ENCODE peak calls at places on chromosomes 2 and 18, in six cellular contexts. One of them, this sample, is unnamed.

GRCh38 chr18:78245451-78245850 is 734.2 kb upstream of the SALL3 start:
- DNase-seq in bronchial epithelial cell: no peak
- DNase-seq in activated CD4-positive, alpha-beta T cell treated with anti-CD3 and anti-CD28 coated beads, Interleukin-2, amount 50 U/mL, for 1 hour: no peak
- DNase-seq in naive B cell: no peak
- DNase-seq in fibroblast of mammary gland: no peak
- DNase-seq in CD8-positive, alpha-beta T cell: no peak
- DNase-seq in this sample: no peak

GRCh38 chr2:128300621-128301020 is 18.0 kb downstream of the HS6ST1 start:
- DNase-seq in CD8-positive, alpha-beta T cell: no peak
- DNase-seq in bronchial epithelial cell: no peak
- DNase-seq in naive B cell: no peak
- DNase-seq in activated CD4-positive, alpha-beta T cell treated with anti-CD3 and anti-CD28 coated beads, Interleukin-2, amount 50 U/mL, for 1 hour: no peak
- DNase-seq in fibroblast of mammary gland: no peak
- DNase-seq in this sample: no peak

GRCh38 chr2:231318954-231319353 is 76.6 kb upstream of the B3GNT7 start:
- DNase-seq in fibroblast of mammary gland: no peak
- DNase-seq in naive B cell: no peak
- DNase-seq in CD8-positive, alpha-beta T cell: no peak
- DNase-seq in activated CD4-positive, alpha-beta T cell treated with anti-CD3 and anti-CD28 coated beads, Interleukin-2, amount 50 U/mL, for 1 hour: no peak
- DNase-seq in bronchial epithelial cell: no peak
- DNase-seq in this sample: no peak

GRCh38 chr2:33167655-33168245 is 221.0 kb downstream of the LTBP1 start:
- DNase-seq in CD8-positive, alpha-beta T cell: no peak
- DNase-seq in activated CD4-positive, alpha-beta T cell treated with anti-CD3 and anti-CD28 coated beads, Interleukin-2, amount 50 U/mL, for 1 hour: no peak
- DNase-seq in bronchial epithelial cell: no peak
- DNase-seq in fibroblast of mammary gland: peak; percentile 26
- DNase-seq in naive B cell: no peak
- DNase-seq in this sample: no peak

GRCh38 chr18:64974378-64975125 is 776.3 kb upstream of the CDH7 start:
- DNase-seq in CD8-positive, alpha-beta T cell: no peak
- DNase-seq in bronchial epithelial cell: peak; percentile 92
- DNase-seq in naive B cell: no peak
- DNase-seq in activated CD4-positive, alpha-beta T cell treated with anti-CD3 and anti-CD28 coated beads, Interleukin-2, amount 50 U/mL, for 1 hour: no peak
- DNase-seq in fibroblast of mammary gland: no peak
- DNase-seq in this sample: no peak

GRCh38 chr2:118801154-118801553 is 46.3 kb downstream of the EN1 start:
- DNase-seq in bronchial epithelial cell: no peak
- DNase-seq in naive B cell: no peak
- DNase-seq in fibroblast of mammary gland: peak; percentile 17
- DNase-seq in activated CD4-positive, alpha-beta T cell treated with anti-CD3 and anti-CD28 coated beads, Interleukin-2, amount 50 U/mL, for 1 hour: no peak
- DNase-seq in CD8-positive, alpha-beta T cell: no peak
- DNase-seq in this sample: no peak

GRCh38 chr2:213275265-213275664 is 9.0 kb upstream of the SPAG16 start:
- DNase-seq in bronchial epithelial cell: peak; percentile 51
- DNase-seq in fibroblast of mammary gland: no peak
- DNase-seq in CD8-positive, alpha-beta T cell: no peak
- DNase-seq in naive B cell: no peak
- DNase-seq in activated CD4-positive, alpha-beta T cell treated with anti-CD3 and anti-CD28 coated beads, Interleukin-2, amount 50 U/mL, for 1 hour: no peak
- DNase-seq in this sample: no peak

GRCh38 chr2:214076527-214076926 is 334.3 kb upstream of the VWC2L start:
- DNase-seq in bronchial epithelial cell: no peak
- DNase-seq in fibroblast of mammary gland: no peak
- DNase-seq in activated CD4-positive, alpha-beta T cell treated with anti-CD3 and anti-CD28 coated beads, Interleukin-2, amount 50 U/mL, for 1 hour: no peak
- DNase-seq in naive B cell: no peak
- DNase-seq in CD8-positive, alpha-beta T cell: no peak
- DNase-seq in this sample: no peak

GRCh38 chr2:184053326-184053725 is 545.0 kb upstream of the ZNF804A start:
- DNase-seq in CD8-positive, alpha-beta T cell: no peak
- DNase-seq in activated CD4-positive, alpha-beta T cell treated with anti-CD3 and anti-CD28 coated beads, Interleukin-2, amount 50 U/mL, for 1 hour: no peak
- DNase-seq in naive B cell: no peak
- DNase-seq in fibroblast of mammary gland: no peak
- DNase-seq in bronchial epithelial cell: peak; percentile 69
- DNase-seq in this sample: no peak

GRCh38 chr2:216317831-216318230 is 54.5 kb downstream of the MARCHF4 start:
- DNase-seq in naive B cell: no peak
- DNase-seq in fibroblast of mammary gland: no peak
- DNase-seq in CD8-positive, alpha-beta T cell: no peak
- DNase-seq in bronchial epithelial cell: no peak
- DNase-seq in activated CD4-positive, alpha-beta T cell treated with anti-CD3 and anti-CD28 coated beads, Interleukin-2, amount 50 U/mL, for 1 hour: no peak
- DNase-seq in this sample: no peak

GRCh38 chr2:11808016-11808400 is 61.6 kb downstream of the LPIN1 start:
- DNase-seq in CD8-positive, alpha-beta T cell: no peak
- DNase-seq in fibroblast of mammary gland: no peak
- DNase-seq in naive B cell: no peak
- DNase-seq in activated CD4-positive, alpha-beta T cell treated with anti-CD3 and anti-CD28 coated beads, Interleukin-2, amount 50 U/mL, for 1 hour: no peak
- DNase-seq in bronchial epithelial cell: no peak
- DNase-seq in this sample: no peak

GRCh38 chr2:56133931-56134629 is 49.7 kb upstream of the CCDC85A start:
- DNase-seq in CD8-positive, alpha-beta T cell: no peak
- DNase-seq in naive B cell: no peak
- DNase-seq in fibroblast of mammary gland: no peak
- DNase-seq in bronchial epithelial cell: no peak
- DNase-seq in activated CD4-positive, alpha-beta T cell treated with anti-CD3 and anti-CD28 coated beads, Interleukin-2, amount 50 U/mL, for 1 hour: no peak
- DNase-seq in this sample: no peak